ENCODE peak calls at places on chromosomes 7 and 10, in seven cellular contexts. Q, C, X, V, R, Y and H are unnamed samples.

GRCh38 chr7:142554555-142555532 is 194.4 kb upstream of the PRSS1 start:
- DNase-seq in Q (no peak), C (no peak), X (no peak), V (no peak), R (no peak), Y (no peak), H (no peak)

GRCh38 chr7:115802415-115802814 is 228.1 kb downstream of the TFEC start:
- DNase-seq in Q (no peak), C (no peak), X (no peak), V (no peak), R (no peak), Y (no peak), H (no peak)

GRCh38 chr7:154857728-154858681 is 144.9 kb downstream of the PAXIP1 start:
- DNase-seq in Q (no peak), C (no peak), X (no peak), V (no peak), R (no peak), Y (no peak), H (no peak)

GRCh38 chr7:108454674-108455523 is 1.3 kb downstream of the NRCAM start:
- DNase-seq in Q (peak; percentile 41), C (no peak), X (no peak), V (no peak), R (no peak), Y (peak; percentile 65), H (peak; percentile 27)

GRCh38 chr7:151519765-151520418 is at the start of gene RHEB:
- DNase-seq in Q (peak; percentile 99), C (peak; percentile 97), X (peak; percentile 98), V (peak; percentile 98), R (peak; percentile 99), Y (peak; percentile 99), H (peak; percentile 99)

GRCh38 chr7:3265388-3265787 is 35.7 kb upstream of the SDK1 start:
- DNase-seq in Q (no peak), C (no peak), X (no peak), V (no peak), R (no peak), Y (no peak), H (no peak)

GRCh38 chr10:18261660-18262292 is 121.6 kb downstream of the CACNB2 start:
- DNase-seq in Q (no peak), C (no peak), X (no peak), V (no peak), R (no peak), Y (no peak), H (no peak)

GRCh38 chr10:35577915-35578607 is 27.1 kb upstream of the GJD4 start:
- DNase-seq in Q (no peak), C (no peak), X (no peak), V (no peak), R (no peak), Y (no peak), H (no peak)

GRCh38 chr7:123679614-123680013 is 23.9 kb downstream of the LMOD2 start:
- DNase-seq in Q (no peak), C (no peak), X (no peak), V (no peak), R (no peak), Y (no peak), H (no peak)

GRCh38 chr7:26369519-26370385 is 78.1 kb downstream of the SNX10 start:
- DNase-seq in Q (peak; percentile 19), C (no peak), X (no peak), V (no peak), R (no peak), Y (peak; percentile 63), H (peak; percentile 32)

GRCh38 chr7:112080974-112081373 is 125.2 kb downstream of the DOCK4 start:
- DNase-seq in Q (no peak), C (no peak), X (no peak), V (no peak), R (no peak), Y (no peak), H (no peak)

GRCh38 chr10:91616124-91616523 is 16.7 kb downstream of the PPP1R3C start:
- DNase-seq in Q (no peak), C (no peak), X (no peak), V (no peak), R (no peak), Y (no peak), H (no peak)

GRCh38 chr7:194996-195829 is 2.8 kb downstream of the FAM20C start:
- DNase-seq in Q (no peak), C (no peak), X (no peak), V (no peak), R (no peak), Y (no peak), H (no peak)

GRCh38 chr10:13503745-13504463 is 24.9 kb downstream of the BEND7 start:
- DNase-seq in Q (no peak), C (no peak), X (no peak), V (no peak), R (no peak), Y (no peak), H (no peak)

GRCh38 chr7:131293018-131293417 is 34.7 kb upstream of the MKLN1 start:
- DNase-seq in Q (no peak), C (no peak), X (no peak), V (no peak), R (no peak), Y (no peak), H (no peak)

GRCh38 chr10:49713266-49713665 is 33.8 kb downstream of the C10orf53 start:
- DNase-seq in Q (no peak), C (no peak), X (no peak), V (no peak), R (no peak), Y (no peak), H (no peak)

GRCh38 chr7:114708646-114709045 is 213.2 kb upstream of the MDFIC start:
- DNase-seq in Q (no peak), C (no peak), X (no peak), V (no peak), R (no peak), Y (no peak), H (no peak)

GRCh38 chr10:59901481-59901880 is 4.9 kb downstream of the CCDC6 start:
- DNase-seq in Q (no peak), C (no peak), X (no peak), V (no peak), R (no peak), Y (no peak), H (no peak)

GRCh38 chr10:118658762-118659161 is 63.3 kb upstream of the PRLHR start:
- DNase-seq in Q (no peak), C (no peak), X (no peak), V (no peak), R (no peak), Y (no peak), H (no peak)

GRCh38 chr10:95241533-95241932 is 47.5 kb downstream of the ACSM6 start:
- DNase-seq in Q (no peak), C (no peak), X (no peak), V (no peak), R (no peak), Y (no peak), H (no peak)

GRCh38 chr7:2231992-2232765 is 566 bp downstream of the MAD1L1 start:
- DNase-seq in Q (peak; percentile 46), C (no peak), X (no peak), V (no peak), R (no peak), Y (peak; percentile 45), H (peak; percentile 50)

GRCh38 chr7:18700147-18700546 is 204.6 kb downstream of the HDAC9 start:
- DNase-seq in Q (no peak), C (no peak), X (no peak), V (no peak), R (no peak), Y (no peak), H (no peak)

GRCh38 chr7:3042861-3043489 is 692 bp downstream of the CARD11 start:
- DNase-seq in Q (peak; percentile 84), C (peak; percentile 49), X (no peak), V (peak; percentile 59), R (peak; percentile 75), Y (no peak), H (peak; percentile 86)

GRCh38 chr10:44874176-44874575 is 37.0 kb upstream of the TMEM72 start:
- DNase-seq in Q (no peak), C (no peak), X (no peak), V (no peak), R (no peak), Y (no peak), H (no peak)

GRCh38 chr10:22054946-22055345 is 51.4 kb upstream of the DNAJC1 start:
- DNase-seq in Q (no peak), C (no peak), X (no peak), V (no peak), R (no peak), Y (no peak), H (no peak)

GRCh38 chr7:45677311-45677900 is 103.2 kb downstream of the ADCY1 start:
- DNase-seq in Q (no peak), C (no peak), X (no peak), V (no peak), R (no peak), Y (no peak), H (no peak)

GRCh38 chr10:49394933-49395740 is 752 bp downstream of the DRGX start:
- DNase-seq in Q (no peak), C (no peak), X (no peak), V (no peak), R (no peak), Y (no peak), H (no peak)

GRCh38 chr7:1672851-1673486 is 2.9 kb downstream of the ELFN1 start:
- DNase-seq in Q (no peak), C (no peak), X (no peak), V (no peak), R (peak; percentile 38), Y (no peak), H (peak; percentile 14)

GRCh38 chr7:51067757-51068156 is 248.9 kb downstream of the COBL start:
- DNase-seq in Q (peak; percentile 59), C (no peak), X (peak; percentile 48), V (no peak), R (peak; percentile 66), Y (peak; percentile 45), H (peak; percentile 63)